ENCODE peak calls at places on chromosomes 16 and 17, in seven cellular contexts. J, E, I, U, H, N and K are unnamed samples.

GRCh38 chr17:74852237-74853047 is 7.2 kb downstream of the GRIN2C start:
- DNase-seq in J (peak; percentile 27), E (no peak), I (no peak), U (no peak), H (no peak), N (no peak), K (no peak)

GRCh38 chr17:17713839-17714238 is 32.6 kb downstream of the RAI1 start:
- DNase-seq in J (no peak), E (no peak), I (no peak), U (no peak), H (no peak), N (no peak), K (no peak)

GRCh38 chr16:67833418-67834241 is 8.5 kb upstream of the THAP11 start:
- DNase-seq in J (peak; percentile 96), E (peak; percentile 98), I (peak; percentile 93), U (peak; percentile 28), H (peak; percentile 38), N (peak; percentile 85), K (peak; percentile 94)

GRCh38 chr17:16150251-16150859 is 65.0 kb downstream of the NCOR1 start:
- DNase-seq in J (no peak), E (no peak), I (no peak), U (no peak), H (no peak), N (peak; percentile 81), K (peak; percentile 80)

GRCh38 chr17:72699566-72699965 is 392.9 kb downstream of the SLC39A11 start:
- DNase-seq in J (no peak), E (no peak), I (no peak), U (no peak), H (no peak), N (peak; percentile 92), K (no peak)

GRCh38 chr17:60525347-60525623 is 757 bp downstream of the APPBP2 start:
- DNase-seq in J (no peak), E (no peak), I (no peak), U (no peak), H (no peak), N (peak; percentile 16), K (peak; percentile 50)

GRCh38 chr17:81339502-81340296 is 44.6 kb upstream of the SLC38A10 start:
- DNase-seq in J (peak; percentile 50), E (peak; percentile 72), I (no peak), U (no peak), H (no peak), N (peak; percentile 32), K (no peak)

GRCh38 chr16:80459331-80459777 is 81.4 kb upstream of the DYNLRB2 start:
- DNase-seq in J (no peak), E (no peak), I (no peak), U (no peak), H (no peak), N (no peak), K (no peak)

GRCh38 chr16:48963901-48964615 is 317.6 kb downstream of the CBLN1 start:
- DNase-seq in J (no peak), E (no peak), I (no peak), U (no peak), H (no peak), N (peak; percentile 91), K (no peak)

GRCh38 chr16:49089533-49089932 is 192.1 kb downstream of the CBLN1 start:
- DNase-seq in J (no peak), E (no peak), I (no peak), U (no peak), H (no peak), N (no peak), K (no peak)

GRCh38 chr17:80643700-80644099 is 99.1 kb downstream of the RPTOR start:
- DNase-seq in J (no peak), E (no peak), I (no peak), U (no peak), H (no peak), N (no peak), K (no peak)

DNA sequence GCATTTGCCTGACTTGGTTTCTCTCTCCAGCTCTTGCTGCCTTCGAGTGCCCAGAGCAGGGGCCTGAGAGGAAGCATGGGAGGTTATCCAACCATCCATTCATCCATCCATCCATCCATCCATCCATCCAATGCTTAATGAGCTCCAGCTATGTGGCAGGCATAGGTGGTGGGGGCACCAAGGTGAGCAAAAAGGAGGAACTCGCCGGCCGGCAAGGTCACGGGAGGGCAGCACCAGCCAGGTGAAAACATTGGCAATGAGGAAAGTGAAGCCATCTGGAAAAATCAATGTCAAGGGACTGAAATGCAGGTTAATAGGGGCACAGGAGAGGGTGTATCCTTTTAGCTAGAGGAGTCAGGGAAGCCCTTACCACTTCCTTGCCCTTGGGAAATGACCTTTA is 18.2 kb upstream of the DOK4 start:
- DNase-seq in J (no peak), E (no peak), I (no peak), U (no peak), H (no peak), N (no peak), K (no peak)
- H3K27ac ChIP-seq in J (no peak overlapping the region), E (no peak overlapping the region), I (no peak overlapping the region), U (no peak overlapping the region), H (no peak overlapping the region), N (no peak overlapping the region), K (no peak overlapping the region)

GRCh38 chr16:2062801-2063200 is 15.0 kb downstream of the TSC2 start:
- DNase-seq in J (no peak), E (no peak), I (no peak), U (no peak), H (no peak), N (no peak), K (no peak)

GRCh38 chr16:2063861-2064260 is 16.1 kb downstream of the TSC2 start:
- DNase-seq in J (no peak), E (no peak), I (no peak), U (no peak), H (no peak), N (no peak), K (no peak)

GRCh38 chr16:2066139-2066538 is 18.4 kb downstream of the TSC2 start:
- DNase-seq in J (no peak), E (no peak), I (no peak), U (no peak), H (no peak), N (no peak), K (no peak)

GRCh38 chr16:2061526-2061925 is 13.7 kb downstream of the TSC2 start:
- DNase-seq in J (no peak), E (no peak), I (no peak), U (no peak), H (no peak), N (no peak), K (no peak)

DNA sequence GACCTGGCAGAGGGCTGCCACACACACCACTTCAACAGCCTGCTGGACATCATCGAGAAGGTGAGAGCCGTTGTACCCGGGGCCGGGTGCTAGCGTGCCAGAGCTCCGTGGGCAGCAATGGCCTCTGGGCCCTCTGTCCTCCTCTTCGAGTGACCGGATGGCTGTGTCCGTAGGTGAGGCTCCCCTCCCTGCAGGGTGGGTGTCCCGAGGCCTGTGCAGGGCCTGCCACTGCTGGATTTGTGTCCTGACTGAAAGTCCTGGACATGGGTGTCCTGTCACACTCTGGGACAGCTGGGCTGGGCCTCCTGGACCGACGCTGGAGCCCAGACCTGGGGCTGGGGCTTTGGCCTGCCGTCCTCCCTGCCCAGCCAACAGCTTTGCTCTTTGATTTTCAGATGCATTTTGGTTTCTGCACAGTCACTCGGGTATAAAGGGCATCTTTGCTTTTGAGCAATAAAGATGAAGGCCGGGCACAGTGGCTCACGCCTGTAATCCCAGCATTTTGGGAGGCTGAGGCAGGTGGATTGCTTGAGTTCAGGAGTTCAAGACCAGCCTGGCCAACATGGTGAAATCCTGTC is 16.7 kb downstream of the TSC2 start:
- DNase-seq in J (no peak), E (no peak), I (no peak), U (no peak), H (no peak), N (no peak), K (no peak)
- H3K27ac ChIP-seq in J (no peak overlapping the region), E (no peak overlapping the region), I (no peak overlapping the region), U (no peak overlapping the region), H (no peak overlapping the region), N (no peak overlapping the region), K (no peak overlapping the region)

GRCh38 chr17:916315-916714 is 63.3 kb downstream of the NXN start:
- DNase-seq in J (no peak), E (no peak), I (no peak), U (no peak), H (no peak), N (no peak), K (no peak)
- H3K27ac ChIP-seq in J (peak overlapping the region; percentile 50), E (peak overlapping the region; percentile 77), I (peak overlapping the region; percentile 60), U (peak overlapping the region; percentile 67), H (peak overlapping the region; percentile 79), N (no peak overlapping the region), K (peak overlapping the region; percentile 79)

GRCh38 chr16:72015124-72015523 is 6.6 kb downstream of the DHODH start:
- DNase-seq in J (no peak), E (no peak), I (no peak), U (no peak), H (no peak), N (no peak), K (no peak)

GRCh38 chr16:72013389-72013788 is 4.8 kb downstream of the DHODH start:
- DNase-seq in J (no peak), E (no peak), I (no peak), U (no peak), H (no peak), N (no peak), K (no peak)

GRCh38 chr16:72012607-72013006 is 4.1 kb downstream of the DHODH start:
- DNase-seq in J (no peak), E (no peak), I (no peak), U (no peak), H (no peak), N (no peak), K (no peak)

GRCh38 chr16:72013888-72014538 is 5.5 kb downstream of the DHODH start:
- DNase-seq in J (no peak), E (peak; percentile 81), I (no peak), U (no peak), H (no peak), N (no peak), K (no peak)

DNA sequence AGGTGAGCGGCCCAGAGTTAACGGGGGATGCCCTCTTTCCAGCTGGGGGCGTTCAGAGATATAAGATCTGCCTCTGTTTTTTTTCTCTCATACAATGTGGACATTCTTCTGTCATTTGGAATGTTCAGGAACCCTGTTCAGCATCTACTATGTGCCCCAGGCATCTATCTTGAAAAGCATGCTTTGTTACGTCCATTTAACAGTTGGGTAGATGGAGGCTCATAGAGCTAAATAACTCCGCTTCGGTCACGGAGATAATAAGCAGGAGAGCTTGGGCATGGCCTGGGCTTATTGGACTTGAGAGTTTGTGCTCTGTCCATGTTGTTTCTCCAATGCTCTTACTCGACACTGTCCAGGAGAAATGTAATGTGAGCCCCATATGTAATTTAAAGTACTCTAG is 6.1 kb downstream of the DHODH start:
- DNase-seq in J (no peak), E (no peak), I (no peak), U (no peak), H (no peak), N (no peak), K (no peak)
- H3K27ac ChIP-seq in J (peak overlapping the region; percentile 63), E (peak overlapping the region; percentile 64), I (no peak overlapping the region), U (no peak overlapping the region), H (no peak overlapping the region), N (no peak overlapping the region), K (no peak overlapping the region)